ENCODE peak calls at places on chromosomes 6 and 20, in six cellular contexts. V is H7, W is hippocampal formation, D is NCI-H1694 treated with DMSO at 0.1 percent for 48 hours, F is iPS-NIHi11, Y is hepatic stellate cell. B is an unnamed sample.

GRCh38 chr20:34475979-34476736 is 40.1 kb upstream of the DYNLRB1 start:
- DNase-seq in V (peak; percentile 43), W (peak; percentile 10), D (no peak), F (peak; percentile 25), Y (peak; percentile 38), B (no peak)

GRCh38 chr6:166650047-166650446 is 23.0 kb upstream of the RPS6KA2 start:
- DNase-seq in V (no peak), W (no peak), D (no peak), F (no peak), Y (no peak), B (no peak)

GRCh38 chr20:4225778-4226177 is 210.4 kb upstream of the RNF24 start:
- DNase-seq in V (no peak), W (no peak), D (no peak), F (no peak), Y (peak; percentile 87), B (peak; percentile 79)

GRCh38 chr20:2801459-2801728 is 967 bp upstream of the CPXM1 start:
- DNase-seq in V (no peak), W (no peak), D (no peak), F (no peak), Y (no peak), B (no peak)

GRCh38 chr20:51084598-51084997 is 61.7 kb upstream of the KCNG1 start:
- DNase-seq in V (no peak), W (no peak), D (no peak), F (no peak), Y (no peak), B (no peak)

GRCh38 chr20:57618091-57618765 is 2.0 kb downstream of the ZBP1 start:
- DNase-seq in V (peak; percentile 38), W (no peak), D (no peak), F (no peak), Y (no peak), B (peak; percentile 46)

GRCh38 chr20:36093025-36093803 is 61.3 kb upstream of the EPB41L1 start:
- DNase-seq in V (peak; percentile 58), W (no peak), D (no peak), F (no peak), Y (peak; percentile 37), B (no peak)

GRCh38 chr20:23161968-23162696 is 76.0 kb upstream of the CD93 start:
- DNase-seq in V (no peak), W (no peak), D (no peak), F (no peak), Y (no peak), B (no peak)

GRCh38 chr6:84623956-84624680 is 140.3 kb downstream of the TBX18 start:
- DNase-seq in V (no peak), W (no peak), D (no peak), F (no peak), Y (peak; percentile 53), B (peak; percentile 39)

GRCh38 chr6:163998496-163998895 is 584.0 kb downstream of the QKI start:
- DNase-seq in V (no peak), W (no peak), D (no peak), F (no peak), Y (no peak), B (no peak)

GRCh38 chr6:104281370-104281769 is 578.3 kb downstream of the HACE1 start:
- DNase-seq in V (peak; percentile 19), W (no peak), D (no peak), F (peak; percentile 18), Y (no peak), B (no peak)

GRCh38 chr20:14848806-14849205 is 511.4 kb upstream of the FLRT3 start:
- DNase-seq in V (no peak), W (no peak), D (no peak), F (no peak), Y (no peak), B (no peak)

GRCh38 chr6:132320007-132320406 is 81.3 kb downstream of the MOXD1 start:
- DNase-seq in V (no peak), W (no peak), D (no peak), F (no peak), Y (no peak), B (no peak)

GRCh38 chr6:44237021-44237812 is 9.7 kb upstream of the HSP90AB1 start:
- DNase-seq in V (peak; percentile 89), W (peak; percentile 69), D (peak; percentile 69), F (peak; percentile 68), Y (peak; percentile 98), B (peak; percentile 99)

GRCh38 chr20:62875419-62876355 is 14.1 kb upstream of the TCFL5 start:
- DNase-seq in V (peak; percentile 93), W (peak; percentile 47), D (peak; percentile 28), F (peak; percentile 88), Y (peak; percentile 92), B (peak; percentile 97)

GRCh38 chr6:2038096-2038495 is 207.3 kb downstream of the GMDS start:
- DNase-seq in V (no peak), W (no peak), D (no peak), F (no peak), Y (no peak), B (no peak)

GRCh38 chr6:139443226-139444112 is 69.0 kb upstream of the CITED2 start:
- DNase-seq in V (no peak), W (no peak), D (no peak), F (no peak), Y (no peak), B (no peak)

GRCh38 chr6:44100088-44100550 is 27.1 kb downstream of the MRPL14 start:
- DNase-seq in V (peak; percentile 68), W (no peak), D (no peak), F (peak; percentile 59), Y (peak; percentile 58), B (peak; percentile 67)

GRCh38 chr6:169782966-169783760 is 31.7 kb downstream of the ERMARD start:
- DNase-seq in V (no peak), W (no peak), D (no peak), F (no peak), Y (no peak), B (no peak)

GRCh38 chr20:38171301-38172010 is 6.4 kb upstream of the TGM2 start:
- DNase-seq in V (no peak), W (no peak), D (no peak), F (no peak), Y (no peak), B (no peak)

GRCh38 chr20:1894471-1894950 is 696 bp upstream of the SIRPA start:
- DNase-seq in V (peak; percentile 92), W (peak; percentile 81), D (no peak), F (peak; percentile 82), Y (peak; percentile 77), B (peak; percentile 59)

GRCh38 chr6:125393449-125393858 is 91.7 kb upstream of the HDDC2 start:
- DNase-seq in V (no peak), W (no peak), D (no peak), F (no peak), Y (no peak), B (no peak)

GRCh38 chr6:3594196-3594595 is 137.3 kb upstream of the SLC22A23 start:
- DNase-seq in V (no peak), W (no peak), D (no peak), F (no peak), Y (no peak), B (no peak)

GRCh38 chr6:81895511-81896185 is 143.2 kb upstream of the TENT5A start:
- DNase-seq in V (no peak), W (no peak), D (no peak), F (no peak), Y (peak; percentile 45), B (no peak)

GRCh38 chr6:54910326-54910952 is 63.9 kb downstream of the FAM83B start:
- DNase-seq in V (no peak), W (no peak), D (no peak), F (no peak), Y (no peak), B (no peak)

GRCh38 chr6:28988536-28989415 is 16.3 kb downstream of the ZNF311 start:
- DNase-seq in V (peak; percentile 89), W (no peak), D (no peak), F (peak; percentile 73), Y (no peak), B (no peak)

GRCh38 chr6:137820952-137821351 is 46.1 kb upstream of the TNFAIP3 start:
- DNase-seq in V (no peak), W (no peak), D (no peak), F (no peak), Y (no peak), B (no peak)

GRCh38 chr6:87572860-87573259 is 16.9 kb downstream of the RARS2 start:
- DNase-seq in V (no peak), W (no peak), D (no peak), F (no peak), Y (no peak), B (no peak)

GRCh38 chr20:44355503-44356352 is at the start of gene HNF4A:
- DNase-seq in V (no peak), W (no peak), D (no peak), F (no peak), Y (no peak), B (no peak)

GRCh38 chr6:36912583-36912982 is 26.8 kb downstream of the C6orf89 start:
- DNase-seq in V (no peak), W (no peak), D (no peak), F (no peak), Y (peak; percentile 81), B (peak; percentile 80)

GRCh38 chr6:160293844-160294243 is 35.2 kb upstream of the SLC22A2 start:
- DNase-seq in V (peak; percentile 44), W (no peak), D (no peak), F (peak; percentile 31), Y (no peak), B (no peak)

GRCh38 chr20:39876974-39877615 is 811.9 kb downstream of the MAFB start:
- DNase-seq in V (no peak), W (no peak), D (no peak), F (no peak), Y (no peak), B (no peak)

GRCh38 chr6:27608916-27609883 is 136.3 kb upstream of the ZNF184 start:
- DNase-seq in V (peak; percentile 66), W (no peak), D (no peak), F (peak; percentile 54), Y (no peak), B (no peak)

B was measured in H54.